ENCODE peak calls at places on chromosomes 11 and 22, in seven cellular contexts. One of them, this sample, is unnamed.
A peak's percentile ranks its signal among the peaks of the same experiment; 100 is the strongest.

GRCh38 chr11:47607380-47607779 is 13.2 kb upstream of the C1QTNF4 start:
- DNase-seq in ureter: no peak
- DNase-seq in activated effector memory CD4-positive, alpha-beta T cell treated with anti-CD3 and anti-CD28 coated beads, Interleukin-2, amount 50 U/mL, for 16 hours: no peak
- DNase-seq in MCF 10A: peak; percentile 17
- DNase-seq in GM18507: no peak
- DNase-seq in ACHN: no peak
- DNase-seq in nucleus accumbens: no peak
- DNase-seq in this sample: no peak

GRCh38 chr11:64654439-64654838 is 63.4 kb downstream of the SLC22A12 start:
- DNase-seq in ureter: no peak
- DNase-seq in activated effector memory CD4-positive, alpha-beta T cell treated with anti-CD3 and anti-CD28 coated beads, Interleukin-2, amount 50 U/mL, for 16 hours: no peak
- DNase-seq in MCF 10A: no peak
- DNase-seq in GM18507: no peak
- DNase-seq in ACHN: no peak
- DNase-seq in nucleus accumbens: no peak
- DNase-seq in this sample: no peak

GRCh38 chr11:70601861-70602575 is 203.7 kb downstream of the CTTN start:
- DNase-seq in ureter: no peak
- DNase-seq in activated effector memory CD4-positive, alpha-beta T cell treated with anti-CD3 and anti-CD28 coated beads, Interleukin-2, amount 50 U/mL, for 16 hours: no peak
- DNase-seq in MCF 10A: no peak
- DNase-seq in GM18507: no peak
- DNase-seq in ACHN: no peak
- DNase-seq in nucleus accumbens: no peak
- DNase-seq in this sample: no peak

GRCh38 chr11:20000393-20001134 is 159.7 kb downstream of the DBX1 start:
- DNase-seq in ureter: no peak
- DNase-seq in activated effector memory CD4-positive, alpha-beta T cell treated with anti-CD3 and anti-CD28 coated beads, Interleukin-2, amount 50 U/mL, for 16 hours: no peak
- DNase-seq in MCF 10A: no peak
- DNase-seq in GM18507: no peak
- DNase-seq in ACHN: no peak
- DNase-seq in nucleus accumbens: peak; percentile 13
- DNase-seq in this sample: no peak

GRCh38 chr11:113896156-113896879 is 8.3 kb upstream of the HTR3B start:
- DNase-seq in ureter: no peak
- DNase-seq in activated effector memory CD4-positive, alpha-beta T cell treated with anti-CD3 and anti-CD28 coated beads, Interleukin-2, amount 50 U/mL, for 16 hours: peak; percentile 71
- DNase-seq in MCF 10A: peak; percentile 42
- DNase-seq in GM18507: peak; percentile 8
- DNase-seq in ACHN: no peak
- DNase-seq in nucleus accumbens: no peak
- DNase-seq in this sample: no peak

GRCh38 chr22:45318168-45318557 is 8.4 kb downstream of the FAM118A start:
- DNase-seq in ureter: peak; percentile 82
- DNase-seq in activated effector memory CD4-positive, alpha-beta T cell treated with anti-CD3 and anti-CD28 coated beads, Interleukin-2, amount 50 U/mL, for 16 hours: peak; percentile 95
- DNase-seq in MCF 10A: peak; percentile 46
- DNase-seq in GM18507: peak; percentile 66
- DNase-seq in ACHN: no peak
- DNase-seq in nucleus accumbens: peak; percentile 24
- DNase-seq in this sample: peak; percentile 82

GRCh38 chr11:29293825-29294224 is 723.0 kb downstream of the KCNA4 start:
- DNase-seq in ureter: no peak
- DNase-seq in activated effector memory CD4-positive, alpha-beta T cell treated with anti-CD3 and anti-CD28 coated beads, Interleukin-2, amount 50 U/mL, for 16 hours: no peak
- DNase-seq in MCF 10A: peak; percentile 55
- DNase-seq in GM18507: peak; percentile 3
- DNase-seq in ACHN: peak; percentile 32
- DNase-seq in nucleus accumbens: no peak
- DNase-seq in this sample: peak; percentile 91

GRCh38 chr11:36364551-36364950 is 68.5 kb downstream of the PRR5L start:
- DNase-seq in ureter: peak; percentile 49
- DNase-seq in activated effector memory CD4-positive, alpha-beta T cell treated with anti-CD3 and anti-CD28 coated beads, Interleukin-2, amount 50 U/mL, for 16 hours: no peak
- DNase-seq in MCF 10A: peak; percentile 46
- DNase-seq in GM18507: no peak
- DNase-seq in ACHN: peak; percentile 14
- DNase-seq in nucleus accumbens: no peak
- DNase-seq in this sample: peak; percentile 79

GRCh38 chr11:119335091-119335654 is 846 bp downstream of the RNF26 start:
- DNase-seq in ureter: no peak
- DNase-seq in activated effector memory CD4-positive, alpha-beta T cell treated with anti-CD3 and anti-CD28 coated beads, Interleukin-2, amount 50 U/mL, for 16 hours: no peak
- DNase-seq in MCF 10A: no peak
- DNase-seq in GM18507: no peak
- DNase-seq in ACHN: no peak
- DNase-seq in nucleus accumbens: no peak
- DNase-seq in this sample: no peak

GRCh38 chr22:48574776-48575566 is 1252.7 kb downstream of the BRD1 start:
- DNase-seq in ureter: no peak
- DNase-seq in activated effector memory CD4-positive, alpha-beta T cell treated with anti-CD3 and anti-CD28 coated beads, Interleukin-2, amount 50 U/mL, for 16 hours: no peak
- DNase-seq in MCF 10A: no peak
- DNase-seq in GM18507: no peak
- DNase-seq in ACHN: peak; percentile 15
- DNase-seq in nucleus accumbens: no peak
- DNase-seq in this sample: no peak

GRCh38 chr11:95487391-95487790 is 256.4 kb upstream of the SESN3 start:
- DNase-seq in ureter: no peak
- DNase-seq in activated effector memory CD4-positive, alpha-beta T cell treated with anti-CD3 and anti-CD28 coated beads, Interleukin-2, amount 50 U/mL, for 16 hours: no peak
- DNase-seq in MCF 10A: no peak
- DNase-seq in GM18507: peak; percentile 45
- DNase-seq in ACHN: no peak
- DNase-seq in nucleus accumbens: no peak
- DNase-seq in this sample: peak; percentile 97

GRCh38 chr11:6319879-6320410 is 356 bp downstream of the CAVIN3 start:
- DNase-seq in ureter: peak; percentile 94
- DNase-seq in activated effector memory CD4-positive, alpha-beta T cell treated with anti-CD3 and anti-CD28 coated beads, Interleukin-2, amount 50 U/mL, for 16 hours: peak; percentile 64
- DNase-seq in MCF 10A: peak; percentile 95
- DNase-seq in GM18507: no peak
- DNase-seq in ACHN: no peak
- DNase-seq in nucleus accumbens: no peak
- DNase-seq in this sample: peak; percentile 83

GRCh38 chr11:38582151-38582550 is 1984.1 kb upstream of the RAG2 start:
- DNase-seq in ureter: no peak
- DNase-seq in activated effector memory CD4-positive, alpha-beta T cell treated with anti-CD3 and anti-CD28 coated beads, Interleukin-2, amount 50 U/mL, for 16 hours: no peak
- DNase-seq in MCF 10A: no peak
- DNase-seq in GM18507: no peak
- DNase-seq in ACHN: no peak
- DNase-seq in nucleus accumbens: no peak
- DNase-seq in this sample: no peak

GRCh38 chr11:86818466-86819282 is 18.3 kb downstream of the PRSS23 start:
- DNase-seq in ureter: no peak
- DNase-seq in activated effector memory CD4-positive, alpha-beta T cell treated with anti-CD3 and anti-CD28 coated beads, Interleukin-2, amount 50 U/mL, for 16 hours: no peak
- DNase-seq in MCF 10A: peak; percentile 75
- DNase-seq in GM18507: no peak
- DNase-seq in ACHN: peak; percentile 77
- DNase-seq in nucleus accumbens: no peak
- DNase-seq in this sample: peak; percentile 73

GRCh38 chr11:36509694-36510566 is at the start of gene TRAF6:
- DNase-seq in ureter: peak; percentile 91
- DNase-seq in activated effector memory CD4-positive, alpha-beta T cell treated with anti-CD3 and anti-CD28 coated beads, Interleukin-2, amount 50 U/mL, for 16 hours: peak; percentile 97
- DNase-seq in MCF 10A: peak; percentile 87
- DNase-seq in GM18507: peak; percentile 80
- DNase-seq in ACHN: peak; percentile 77
- DNase-seq in nucleus accumbens: peak; percentile 38
- DNase-seq in this sample: peak; percentile 57

GRCh38 chr11:101045415-101045814 is 84.2 kb downstream of the PGR start:
- DNase-seq in ureter: no peak
- DNase-seq in activated effector memory CD4-positive, alpha-beta T cell treated with anti-CD3 and anti-CD28 coated beads, Interleukin-2, amount 50 U/mL, for 16 hours: no peak
- DNase-seq in MCF 10A: no peak
- DNase-seq in GM18507: no peak
- DNase-seq in ACHN: no peak
- DNase-seq in nucleus accumbens: no peak
- DNase-seq in this sample: no peak

GRCh38 chr11:123484448-123484847 is 54.4 kb downstream of the GRAMD1B start:
- DNase-seq in ureter: no peak
- DNase-seq in activated effector memory CD4-positive, alpha-beta T cell treated with anti-CD3 and anti-CD28 coated beads, Interleukin-2, amount 50 U/mL, for 16 hours: no peak
- DNase-seq in MCF 10A: no peak
- DNase-seq in GM18507: no peak
- DNase-seq in ACHN: no peak
- DNase-seq in nucleus accumbens: no peak
- DNase-seq in this sample: no peak

GRCh38 chr22:26949193-26949592 is 291.8 kb downstream of the MIAT start:
- DNase-seq in ureter: no peak
- DNase-seq in activated effector memory CD4-positive, alpha-beta T cell treated with anti-CD3 and anti-CD28 coated beads, Interleukin-2, amount 50 U/mL, for 16 hours: no peak
- DNase-seq in MCF 10A: peak; percentile 48
- DNase-seq in GM18507: no peak
- DNase-seq in ACHN: peak; percentile 62
- DNase-seq in nucleus accumbens: no peak
- DNase-seq in this sample: no peak

GRCh38 chr11:35049906-35050531 is 89.0 kb upstream of the CD44 start:
- DNase-seq in ureter: no peak
- DNase-seq in activated effector memory CD4-positive, alpha-beta T cell treated with anti-CD3 and anti-CD28 coated beads, Interleukin-2, amount 50 U/mL, for 16 hours: no peak
- DNase-seq in MCF 10A: no peak
- DNase-seq in GM18507: no peak
- DNase-seq in ACHN: no peak
- DNase-seq in nucleus accumbens: no peak
- DNase-seq in this sample: no peak

GRCh38 chr22:27116295-27116694 is 458.9 kb downstream of the MIAT start:
- DNase-seq in ureter: no peak
- DNase-seq in activated effector memory CD4-positive, alpha-beta T cell treated with anti-CD3 and anti-CD28 coated beads, Interleukin-2, amount 50 U/mL, for 16 hours: no peak
- DNase-seq in MCF 10A: no peak
- DNase-seq in GM18507: no peak
- DNase-seq in ACHN: peak; percentile 28
- DNase-seq in nucleus accumbens: no peak
- DNase-seq in this sample: peak; percentile 57

This sample was measured in bronchial epithelial cell.